ENCODE peak calls at places on chromosomes 7 and 10, in seven cellular contexts. One of them, this sample, is unnamed.

GRCh38 chr7:32204361-32205018 is 134.3 kb upstream of the PDE1C start:
- DNase-seq in mesenchymal stem cell: peak
- DNase-seq in IMR-90: peak
- DNase-seq in H9: peak
- DNase-seq in H1: peak
- DNase-seq in trophoblast cell: peak
- DNase-seq in neuronal stem cell: peak
- DNase-seq in this sample: peak

GRCh38 chr7:142616842-142617241 is 132.4 kb upstream of the PRSS1 start:
- DNase-seq in mesenchymal stem cell: no peak
- DNase-seq in IMR-90: no peak
- DNase-seq in H9: no peak
- DNase-seq in H1: no peak
- DNase-seq in trophoblast cell: no peak
- DNase-seq in neuronal stem cell: no peak
- DNase-seq in this sample: no peak

GRCh38 chr10:58952747-58953466 is 223.5 kb upstream of the PHYHIPL start:
- DNase-seq in mesenchymal stem cell: peak
- DNase-seq in IMR-90: peak
- DNase-seq in H9: no peak
- DNase-seq in H1: no peak
- DNase-seq in trophoblast cell: peak
- DNase-seq in neuronal stem cell: peak
- DNase-seq in this sample: peak

GRCh38 chr7:155857141-155857540 is 44.9 kb upstream of the SHH start:
- DNase-seq in mesenchymal stem cell: no peak
- DNase-seq in IMR-90: no peak
- DNase-seq in H9: no peak
- DNase-seq in H1: no peak
- DNase-seq in trophoblast cell: no peak
- DNase-seq in neuronal stem cell: no peak
- DNase-seq in this sample: no peak

GRCh38 chr7:35729966-35730345 is 35.0 kb upstream of the HERPUD2 start:
- DNase-seq in mesenchymal stem cell: no peak
- DNase-seq in IMR-90: no peak
- DNase-seq in H9: no peak
- DNase-seq in H1: no peak
- DNase-seq in trophoblast cell: no peak
- DNase-seq in neuronal stem cell: no peak
- DNase-seq in this sample: no peak

GRCh38 chr7:113710310-113711106 is 208.3 kb downstream of the PPP1R3A start:
- DNase-seq in mesenchymal stem cell: peak
- DNase-seq in IMR-90: peak
- DNase-seq in H9: peak
- DNase-seq in H1: peak
- DNase-seq in trophoblast cell: peak
- DNase-seq in neuronal stem cell: peak
- DNase-seq in this sample: peak

GRCh38 chr7:91869661-91870060 is 10.8 kb downstream of the MTERF1 start:
- DNase-seq in mesenchymal stem cell: no peak
- DNase-seq in IMR-90: no peak
- DNase-seq in H9: no peak
- DNase-seq in H1: no peak
- DNase-seq in trophoblast cell: no peak
- DNase-seq in neuronal stem cell: no peak
- DNase-seq in this sample: peak

GRCh38 chr10:133185421-133185820 is 25.4 kb downstream of the KNDC1 start:
- DNase-seq in mesenchymal stem cell: no peak
- DNase-seq in IMR-90: no peak
- DNase-seq in H9: no peak
- DNase-seq in H1: no peak
- DNase-seq in trophoblast cell: no peak
- DNase-seq in neuronal stem cell: no peak
- DNase-seq in this sample: no peak

GRCh38 chr7:27185013-27185707 is at the start of gene HOXA11:
- DNase-seq in mesenchymal stem cell: peak
- DNase-seq in IMR-90: peak
- DNase-seq in H9: peak
- DNase-seq in H1: no peak
- DNase-seq in trophoblast cell: no peak
- DNase-seq in neuronal stem cell: no peak
- DNase-seq in this sample: peak

GRCh38 chr7:30175171-30175570 is 40.4 kb downstream of the MTURN start:
- DNase-seq in mesenchymal stem cell: no peak
- DNase-seq in IMR-90: no peak
- DNase-seq in H9: no peak
- DNase-seq in H1: no peak
- DNase-seq in trophoblast cell: no peak
- DNase-seq in neuronal stem cell: no peak
- DNase-seq in this sample: no peak

GRCh38 chr7:124713086-124713485 is 52.5 kb downstream of the GPR37 start:
- DNase-seq in mesenchymal stem cell: no peak
- DNase-seq in IMR-90: no peak
- DNase-seq in H9: no peak
- DNase-seq in H1: no peak
- DNase-seq in trophoblast cell: no peak
- DNase-seq in neuronal stem cell: no peak
- DNase-seq in this sample: no peak

DNA sequence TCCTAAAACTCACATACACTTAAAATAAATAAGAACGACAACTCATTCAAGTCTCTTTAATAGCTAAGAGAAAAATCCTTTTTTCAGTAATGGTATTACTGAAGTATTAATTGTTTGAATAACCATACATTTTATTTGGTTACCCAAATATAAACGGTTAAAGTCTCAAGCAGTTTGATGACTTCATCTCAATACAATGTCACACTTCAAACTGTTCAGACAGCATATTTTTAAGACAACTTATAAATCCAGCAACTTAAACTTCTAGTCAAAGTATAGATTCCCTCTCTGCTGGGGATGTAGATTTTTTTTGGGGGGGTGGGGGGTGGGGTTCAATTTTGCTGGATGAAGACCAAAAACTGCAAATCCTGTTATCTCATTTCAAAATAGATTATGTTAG is 42.0 kb downstream of the GNA12 start:
- DNase-seq in mesenchymal stem cell: peak
- DNase-seq in IMR-90: peak
- DNase-seq in H9: no peak
- DNase-seq in H1: no peak
- DNase-seq in trophoblast cell: peak
- DNase-seq in neuronal stem cell: no peak
- DNase-seq in this sample: peak
- H3K18ac ChIP-seq in mesenchymal stem cell: no peak
- H3K18ac ChIP-seq in IMR-90: no peak
- H3K18ac ChIP-seq in H9: no peak
- H3K18ac ChIP-seq in H1: no peak
- H3K18ac ChIP-seq in trophoblast cell: no peak
- H3K18ac ChIP-seq in neuronal stem cell: no peak
- H3K18ac ChIP-seq in this sample: no peak

DNA sequence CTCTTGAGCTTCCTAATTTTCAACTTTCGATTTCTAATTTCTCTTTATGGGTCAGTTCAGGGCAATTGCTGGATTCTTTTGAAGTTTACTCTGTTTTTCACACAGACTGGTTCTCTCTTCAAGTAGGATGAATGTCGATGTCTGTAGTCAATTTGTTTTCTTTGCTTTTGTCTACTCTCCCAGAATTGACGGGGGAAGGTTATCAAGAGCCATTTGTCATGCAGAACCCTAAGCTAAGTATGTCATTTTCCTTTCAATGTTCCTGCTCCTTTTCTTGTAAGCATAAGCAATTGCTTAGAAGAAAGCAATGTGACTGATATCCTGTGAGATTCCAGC is 53.7 kb downstream of the SLC39A12 start:
- DNase-seq in mesenchymal stem cell: no peak
- DNase-seq in IMR-90: no peak
- DNase-seq in H9: no peak
- DNase-seq in H1: no peak
- DNase-seq in trophoblast cell: no peak
- DNase-seq in neuronal stem cell: no peak
- DNase-seq in this sample: no peak
- H3K23ac ChIP-seq in mesenchymal stem cell: no peak
- H3K23ac ChIP-seq in IMR-90: peak
- H3K23ac ChIP-seq in H9: no peak
- H3K23ac ChIP-seq in H1: no peak
- H3K23ac ChIP-seq in trophoblast cell: no peak
- H3K23ac ChIP-seq in neuronal stem cell: no peak
- H3K23ac ChIP-seq in this sample: no peak

DNA sequence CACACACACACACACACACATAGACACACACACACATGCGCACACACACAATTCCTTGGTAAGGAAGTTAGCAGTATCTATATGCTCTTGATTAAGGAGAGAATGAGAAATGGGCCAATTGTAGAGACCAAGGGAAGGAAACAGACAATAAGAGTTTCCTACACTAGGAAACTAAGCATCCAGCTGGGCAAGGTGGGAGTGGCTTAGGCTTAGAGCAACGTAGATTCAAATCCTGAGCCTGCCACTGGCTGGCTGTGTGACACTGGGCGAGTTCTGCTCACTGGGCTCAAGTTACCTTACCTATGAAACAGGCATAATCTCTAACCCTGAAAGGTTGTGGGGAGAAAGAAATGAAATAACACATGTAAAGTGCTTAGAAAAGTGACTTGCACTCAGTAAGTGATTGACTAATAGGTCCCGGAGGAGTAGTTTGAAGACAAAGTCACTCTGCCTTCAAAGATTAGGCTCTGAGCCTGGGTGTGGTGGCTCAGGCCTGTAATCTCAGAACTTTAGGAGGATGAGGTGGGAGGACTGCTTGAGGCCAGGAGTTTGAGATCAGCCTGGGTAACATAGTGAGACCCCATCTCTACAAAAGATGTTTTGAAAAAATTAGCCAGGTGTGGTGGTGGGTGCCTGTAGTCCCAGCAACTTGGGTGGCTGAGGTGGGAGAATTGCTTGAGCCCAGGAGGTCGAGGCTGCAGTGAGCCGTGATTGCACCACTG is 701.4 kb downstream of the PARD3 start:
- DNase-seq in mesenchymal stem cell: no peak
- DNase-seq in IMR-90: no peak
- DNase-seq in H9: peak
- DNase-seq in H1: no peak
- DNase-seq in trophoblast cell: no peak
- DNase-seq in neuronal stem cell: no peak
- DNase-seq in this sample: peak
- H3K18ac ChIP-seq in mesenchymal stem cell: peak
- H3K18ac ChIP-seq in IMR-90: no peak
- H3K18ac ChIP-seq in H9: no peak
- H3K18ac ChIP-seq in H1: no peak
- H3K18ac ChIP-seq in trophoblast cell: no peak
- H3K18ac ChIP-seq in neuronal stem cell: no peak
- H3K18ac ChIP-seq in this sample: no peak

DNA sequence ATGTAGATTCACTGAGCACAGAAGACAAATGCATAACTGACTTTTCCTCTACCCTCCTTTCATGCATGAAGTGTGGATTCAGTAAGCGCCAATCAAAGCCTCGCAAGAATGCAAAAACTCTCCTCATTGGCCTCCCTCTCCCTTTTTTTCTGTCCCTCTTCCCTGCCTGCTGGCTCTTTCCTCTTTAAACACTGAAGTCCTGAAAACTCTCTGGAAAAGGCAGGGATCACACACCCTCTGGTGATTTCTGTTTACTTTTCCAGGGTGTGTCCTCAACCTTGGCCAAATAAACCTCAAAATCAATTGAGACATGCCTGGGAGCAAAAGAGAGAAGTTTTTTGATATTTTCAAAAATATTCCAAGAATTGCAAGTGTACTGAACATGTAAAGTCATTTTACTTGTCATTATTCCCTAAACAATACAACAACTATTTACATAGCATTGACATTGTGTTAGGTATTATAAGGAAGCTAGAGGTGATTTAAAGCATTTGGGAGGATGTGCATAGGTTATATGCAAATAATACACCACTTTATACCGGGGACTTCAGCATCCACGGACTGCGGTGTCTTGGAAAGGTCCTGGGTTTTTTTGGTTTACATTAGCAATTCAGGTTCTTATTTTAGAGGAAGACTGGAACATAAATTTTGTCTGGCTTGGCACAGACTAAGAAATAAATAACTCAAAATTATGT is 71.3 kb downstream of the SEC61G start:
- DNase-seq in mesenchymal stem cell: no peak
- DNase-seq in IMR-90: no peak
- DNase-seq in H9: no peak
- DNase-seq in H1: no peak
- DNase-seq in trophoblast cell: no peak
- DNase-seq in neuronal stem cell: no peak
- DNase-seq in this sample: peak
- H3K23ac ChIP-seq in mesenchymal stem cell: no peak
- H3K23ac ChIP-seq in IMR-90: no peak
- H3K23ac ChIP-seq in H9: no peak
- H3K23ac ChIP-seq in H1: no peak
- H3K23ac ChIP-seq in trophoblast cell: no peak
- H3K23ac ChIP-seq in neuronal stem cell: no peak
- H3K23ac ChIP-seq in this sample: no peak

GRCh38 chr7:100859856-100860255 is 7.3 kb upstream of the TRIP6 start:
- DNase-seq in mesenchymal stem cell: no peak
- DNase-seq in IMR-90: no peak
- DNase-seq in H9: no peak
- DNase-seq in H1: no peak
- DNase-seq in trophoblast cell: peak
- DNase-seq in neuronal stem cell: no peak
- DNase-seq in this sample: peak
- H3K18ac ChIP-seq in mesenchymal stem cell: no peak
- H3K18ac ChIP-seq in IMR-90: no peak
- H3K18ac ChIP-seq in H9: no peak
- H3K18ac ChIP-seq in H1: no peak
- H3K18ac ChIP-seq in trophoblast cell: no peak
- H3K18ac ChIP-seq in neuronal stem cell: no peak
- H3K18ac ChIP-seq in this sample: no peak

GRCh38 chr7:149496642-149497391 is 792 bp downstream of the ZNF746 start:
- DNase-seq in mesenchymal stem cell: peak
- DNase-seq in IMR-90: peak
- DNase-seq in H9: no peak
- DNase-seq in H1: no peak
- DNase-seq in trophoblast cell: peak
- DNase-seq in neuronal stem cell: peak
- DNase-seq in this sample: peak

GRCh38 chr7:149500910-149501309 is 3.3 kb upstream of the ZNF746 start:
- DNase-seq in mesenchymal stem cell: no peak
- DNase-seq in IMR-90: no peak
- DNase-seq in H9: no peak
- DNase-seq in H1: no peak
- DNase-seq in trophoblast cell: no peak
- DNase-seq in neuronal stem cell: no peak
- DNase-seq in this sample: no peak

GRCh38 chr7:149501651-149502050 is 4.0 kb upstream of the ZNF746 start:
- DNase-seq in mesenchymal stem cell: no peak
- DNase-seq in IMR-90: no peak
- DNase-seq in H9: no peak
- DNase-seq in H1: no peak
- DNase-seq in trophoblast cell: no peak
- DNase-seq in neuronal stem cell: no peak
- DNase-seq in this sample: no peak

GRCh38 chr7:149497467-149498261 is at the start of gene ZNF746:
- DNase-seq in mesenchymal stem cell: peak
- DNase-seq in IMR-90: peak
- DNase-seq in H9: peak
- DNase-seq in H1: peak
- DNase-seq in trophoblast cell: peak
- DNase-seq in neuronal stem cell: peak
- DNase-seq in this sample: peak

DNA sequence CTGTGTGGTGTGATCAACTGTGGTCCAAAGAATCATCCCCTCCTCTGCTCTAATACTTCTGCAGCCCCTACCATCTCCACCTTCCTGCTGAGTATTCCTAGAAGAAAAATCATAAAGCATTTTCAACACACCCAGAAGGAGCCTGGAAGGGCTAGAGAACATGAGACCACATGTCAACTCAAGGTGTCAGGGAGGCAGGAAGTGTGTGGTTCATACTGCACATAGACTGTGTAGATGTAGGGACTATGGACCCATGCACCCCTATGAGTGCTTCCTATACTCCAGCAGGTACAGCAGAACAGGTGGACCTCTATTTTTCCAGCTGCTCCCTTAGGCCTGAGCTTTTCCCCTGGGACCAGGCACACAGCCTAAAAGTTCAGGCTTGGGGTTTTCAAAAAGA is 2.6 kb upstream of the ZNF746 start:
- DNase-seq in mesenchymal stem cell: no peak
- DNase-seq in IMR-90: no peak
- DNase-seq in H9: no peak
- DNase-seq in H1: no peak
- DNase-seq in trophoblast cell: no peak
- DNase-seq in neuronal stem cell: no peak
- DNase-seq in this sample: no peak
- H3K23ac ChIP-seq in mesenchymal stem cell: no peak
- H3K23ac ChIP-seq in IMR-90: no peak
- H3K23ac ChIP-seq in H9: no peak
- H3K23ac ChIP-seq in H1: no peak
- H3K23ac ChIP-seq in trophoblast cell: no peak
- H3K23ac ChIP-seq in neuronal stem cell: no peak
- H3K23ac ChIP-seq in this sample: no peak